ENCODE peak calls at places on chromosomes 13 and 19, in eight cellular contexts. J is BE2C, N is tibial artery, T is H9, P is AG09309, Q is omental fat pad, H is endodermal cell, Z is right lobe of liver. L is an unnamed sample.

GRCh38 chr13:75766636-75767035 is 130.5 kb downstream of the LMO7 start:
- DNase-seq in J (no peak), N (no peak), T (no peak), P (no peak), Q (no peak), H (no peak), Z (no peak), L (no peak)

GRCh38 chr13:102536196-102536595 is 60.6 kb upstream of the TPP2 start:
- DNase-seq in J (no peak), N (no peak), T (no peak), P (no peak), Q (no peak), H (no peak), Z (no peak), L (no peak)

GRCh38 chr19:46786236-46787039 is 2.0 kb downstream of the SLC1A5 start:
- DNase-seq in J (peak; percentile 91), N (peak; percentile 78), T (no peak), P (peak; percentile 68), Q (peak; percentile 69), H (peak; percentile 78), Z (peak; percentile 67), L (no peak)

GRCh38 chr19:53981408-53981998 is 9.9 kb upstream of the CACNG6 start:
- DNase-seq in J (no peak), N (no peak), T (peak; percentile 66), P (no peak), Q (no peak), H (peak; percentile 71), Z (no peak), L (no peak)

GRCh38 chr19:33621811-33622504 is at the start of gene CHST8:
- DNase-seq in J (peak; percentile 87), N (no peak), T (peak; percentile 82), P (no peak), Q (no peak), H (peak; percentile 91), Z (no peak), L (peak; percentile 82)

GRCh38 chr19:51783373-51783772 is 11.6 kb upstream of the FPR3 start:
- DNase-seq in J (no peak), N (no peak), T (no peak), P (no peak), Q (no peak), H (peak; percentile 52), Z (no peak), L (no peak)

GRCh38 chr13:99726261-99726894 is 225.1 kb downstream of the TM9SF2 start:
- DNase-seq in J (no peak), N (no peak), T (peak; percentile 32), P (no peak), Q (no peak), H (peak; percentile 71), Z (no peak), L (no peak)

GRCh38 chr19:58513213-58513693 is 1.5 kb upstream of the SLC27A5 start:
- DNase-seq in J (no peak), N (no peak), T (no peak), P (no peak), Q (no peak), H (no peak), Z (no peak), L (no peak)

GRCh38 chr19:42452590-42452989 is 9.8 kb upstream of the CXCL17 start:
- DNase-seq in J (no peak), N (no peak), T (no peak), P (no peak), Q (no peak), H (no peak), Z (no peak), L (no peak)

GRCh38 chr19:16244091-16244490 is 46.4 kb downstream of the AP1M1 start:
- DNase-seq in J (no peak), N (no peak), T (no peak), P (no peak), Q (no peak), H (no peak), Z (no peak), L (no peak)

GRCh38 chr19:40216777-40217026 is 1.5 kb downstream of the TTC9B start:
- DNase-seq in J (no peak), N (no peak), T (no peak), P (no peak), Q (no peak), H (no peak), Z (no peak), L (no peak)

GRCh38 chr13:34847751-34848150 is 94.3 kb upstream of the NBEA start:
- DNase-seq in J (no peak), N (no peak), T (peak; percentile 54), P (no peak), Q (no peak), H (peak; percentile 52), Z (no peak), L (no peak)

GRCh38 chr13:108755084-108755483 is 125.7 kb downstream of the MYO16 start:
- DNase-seq in J (no peak), N (no peak), T (no peak), P (no peak), Q (no peak), H (no peak), Z (no peak), L (no peak)

GRCh38 chr13:98780451-98780850 is 28.0 kb upstream of the SLC15A1 start:
- DNase-seq in J (no peak), N (no peak), T (no peak), P (no peak), Q (no peak), H (no peak), Z (no peak), L (no peak)

GRCh38 chr13:109209526-109209925 is 576.9 kb downstream of the IRS2 start:
- DNase-seq in J (no peak), N (no peak), T (no peak), P (no peak), Q (no peak), H (no peak), Z (no peak), L (no peak)

GRCh38 chr19:996051-996838 is 4.0 kb upstream of the GRIN3B start:
- DNase-seq in J (peak; percentile 57), N (no peak), T (no peak), P (no peak), Q (no peak), H (peak; percentile 74), Z (no peak), L (peak; percentile 95)

GRCh38 chr19:20367811-20368294 is 197.7 kb downstream of the ZNF737 start:
- DNase-seq in J (no peak), N (no peak), T (peak; percentile 75), P (no peak), Q (no peak), H (peak; percentile 84), Z (no peak), L (peak; percentile 26)

GRCh38 chr19:719081-719512 is 10.4 kb downstream of the PALM start:
- DNase-seq in J (no peak), N (peak; percentile 73), T (no peak), P (no peak), Q (no peak), H (no peak), Z (no peak), L (no peak)

DNA sequence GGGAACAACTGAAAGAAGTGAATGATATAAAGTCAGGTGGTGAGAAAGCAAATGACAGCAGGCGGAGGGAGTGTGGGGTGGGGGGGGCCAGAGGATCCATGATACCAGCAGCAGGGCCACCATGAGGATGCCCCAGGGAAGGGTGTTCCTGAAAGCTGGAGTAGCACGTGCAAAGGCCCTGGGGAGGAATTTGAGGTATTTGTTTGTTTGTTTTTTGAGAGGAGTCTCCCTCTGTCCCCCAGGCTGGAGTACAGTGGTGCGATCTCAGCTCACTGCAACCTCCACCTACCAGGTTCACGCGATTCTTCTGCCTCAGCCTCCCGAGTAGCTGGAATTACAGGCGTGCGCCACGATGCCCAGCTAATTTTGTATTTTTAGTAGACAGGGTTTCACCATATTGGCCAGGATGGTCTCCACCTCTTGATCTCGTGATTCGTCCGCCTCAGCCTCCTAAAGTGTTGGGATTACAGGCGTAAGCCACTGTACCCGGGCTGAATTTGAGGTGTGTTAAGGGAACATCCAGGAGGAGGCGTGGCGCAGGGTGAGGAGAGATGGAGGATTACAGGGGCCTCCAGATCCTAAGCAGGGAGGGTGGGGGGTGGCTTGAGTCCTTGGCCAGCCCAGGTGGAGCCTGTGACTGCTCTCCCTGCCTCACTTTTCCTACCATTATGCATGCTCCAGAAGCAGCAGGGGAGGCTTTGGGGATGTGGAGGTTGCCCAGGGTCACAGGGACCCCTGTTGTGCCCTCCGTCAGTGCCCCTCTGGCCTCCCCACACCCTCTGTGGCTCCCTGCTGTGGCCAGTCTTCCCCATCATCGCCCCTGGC is 12.4 kb upstream of the JUND start:
- DNase-seq in J (no peak), N (peak; percentile 37), T (no peak), P (no peak), Q (no peak), H (peak; percentile 75), Z (no peak), L (no peak)
- TF ChIP-seq CTCF in J (no peak), N (no peak), T (no peak), P (no peak), Q (no peak), H (no peak), Z (no peak), L (no peak)

GRCh38 chr19:3275068-3275582 is 50.7 kb downstream of the CELF5 start:
- DNase-seq in J (peak; percentile 46), N (no peak), T (peak; percentile 88), P (no peak), Q (no peak), H (no peak), Z (no peak), L (no peak)
- TF ChIP-seq CTCF in J (peak; percentile 74), N (no peak), T (no peak), P (peak; percentile 48), Q (no peak), H (no peak), Z (no peak), L (peak; percentile 51)

DNA sequence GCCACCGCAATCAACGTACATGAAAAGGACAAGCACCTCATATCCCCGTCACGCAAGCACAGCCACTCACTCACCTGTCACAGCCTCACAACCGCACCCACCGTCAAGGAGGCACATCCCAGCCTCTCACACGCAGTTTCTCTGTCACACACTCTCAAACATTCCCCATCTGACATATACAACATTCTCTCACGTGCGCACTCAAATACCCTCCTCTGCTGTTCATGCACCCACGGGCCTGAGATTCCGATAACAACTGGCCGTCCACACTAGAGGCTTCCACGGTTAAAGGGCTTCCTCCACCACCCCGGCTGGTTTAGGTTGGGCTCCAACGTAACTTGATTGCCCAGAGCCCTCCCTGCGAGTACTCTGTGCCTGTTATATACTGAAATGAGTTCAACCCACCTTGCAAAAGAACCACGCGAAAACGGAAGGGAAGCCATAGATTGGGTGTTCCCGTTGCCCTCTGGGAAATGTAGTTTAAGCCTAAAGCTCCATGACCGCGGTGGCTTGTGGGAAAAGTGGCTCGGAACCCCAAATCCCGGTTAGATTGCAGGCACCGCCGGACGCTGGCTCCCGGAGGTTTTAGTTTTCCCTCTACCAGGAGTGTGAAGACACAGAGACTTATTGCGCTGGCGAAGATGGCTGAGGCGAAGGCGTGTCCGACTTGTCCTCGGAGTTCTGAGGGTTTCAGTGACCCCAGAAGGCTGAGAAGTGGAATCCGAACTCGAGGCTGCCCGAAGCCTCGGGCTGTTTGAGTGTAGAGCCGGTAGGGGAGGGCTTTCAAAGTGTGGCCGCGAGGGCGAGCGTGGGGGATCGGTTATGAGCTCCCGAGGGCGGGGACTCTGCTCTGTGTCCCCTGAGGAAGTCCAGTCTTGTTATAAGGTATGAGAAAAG is at the start of gene ZNF573:
- DNase-seq in J (peak; percentile 85), N (peak; percentile 81), T (peak; percentile 84), P (peak; percentile 54), Q (peak; percentile 60), H (peak; percentile 93), Z (peak; percentile 86), L (peak; percentile 57)
- TF ChIP-seq CTCF in J (no peak), N (peak; percentile 17), T (peak; percentile 35), P (peak; percentile 27), Q (no peak), H (peak; percentile 57), Z (no peak), L (no peak)

GRCh38 chr13:27788271-27788670 is 4.0 kb upstream of the GSX1 start:
- DNase-seq in J (no peak), N (no peak), T (no peak), P (no peak), Q (no peak), H (no peak), Z (no peak), L (no peak)

GRCh38 chr13:27783111-27783510 is 9.2 kb upstream of the GSX1 start:
- DNase-seq in J (no peak), N (no peak), T (peak; percentile 68), P (no peak), Q (no peak), H (peak; percentile 75), Z (no peak), L (no peak)
- TF ChIP-seq CTCF in J (peak; percentile 43), N (no peak), T (peak; percentile 52), P (peak; percentile 32), Q (no peak), H (peak; percentile 69), Z (peak; percentile 26), L (peak; percentile 45)